ENCODE peak calls at places on chromosomes 16 and 17, in eight cellular contexts. E is upper lobe of left lung, G is pancreas, A is GM12878, Q is heart right ventricle, H is left lung, U is right lobe of liver, J is IMR-90. N is an unnamed sample.

GRCh38 chr17:63445065-63445464 is 1.0 kb downstream of the CYB561 start:
- ATAC-seq in E (no peak), G (no peak), A (no peak), Q (no peak), H (no peak), U (no peak), J (no peak), N (no peak)

GRCh38 chr16:14180431-14181059 is 109.4 kb downstream of the MRTFB start:
- ATAC-seq in E (peak; percentile 24), G (no peak), A (no peak), Q (peak; percentile 68), H (peak; percentile 34), U (no peak), J (no peak), N (no peak)

GRCh38 chr17:82301916-82302497 is 15.4 kb downstream of the CD7 start:
- ATAC-seq in E (no peak), G (no peak), A (peak; percentile 52), Q (no peak), H (no peak), U (no peak), J (no peak), N (no peak)

GRCh38 chr16:80606221-80606766 is 65.5 kb downstream of the DYNLRB2 start:
- ATAC-seq in E (no peak), G (no peak), A (no peak), Q (no peak), H (no peak), U (no peak), J (no peak), N (no peak)

GRCh38 chr17:46046957-46047356 is 47.9 kb downstream of the STH start:
- ATAC-seq in E (no peak), G (peak; percentile 23), A (no peak), Q (no peak), H (no peak), U (peak; percentile 43), J (no peak), N (no peak)

GRCh38 chr17:45038771-45039634 is 12.4 kb downstream of the DCAKD start:
- ATAC-seq in E (no peak), G (peak; percentile 42), A (no peak), Q (peak; percentile 29), H (peak; percentile 44), U (no peak), J (peak; percentile 30), N (peak; percentile 82)

GRCh38 chr16:1941162-1941923 is 1.7 kb downstream of the MSRB1 start:
- ATAC-seq in E (no peak), G (peak; percentile 40), A (no peak), Q (no peak), H (no peak), U (peak; percentile 27), J (no peak), N (no peak)

GRCh38 chr17:28747046-28747691 is 3.4 kb downstream of the TRAF4 start:
- ATAC-seq in E (no peak), G (peak; percentile 38), A (no peak), Q (no peak), H (peak; percentile 22), U (no peak), J (no peak), N (no peak)

GRCh38 chr17:71655542-71655941 is 465.3 kb upstream of the SOX9 start:
- ATAC-seq in E (no peak), G (no peak), A (no peak), Q (no peak), H (no peak), U (no peak), J (no peak), N (no peak)

GRCh38 chr16:728890-729744 is 2.2 kb downstream of the HAGHL start:
- ATAC-seq in E (no peak), G (no peak), A (no peak), Q (no peak), H (no peak), U (no peak), J (no peak), N (no peak)

DNA sequence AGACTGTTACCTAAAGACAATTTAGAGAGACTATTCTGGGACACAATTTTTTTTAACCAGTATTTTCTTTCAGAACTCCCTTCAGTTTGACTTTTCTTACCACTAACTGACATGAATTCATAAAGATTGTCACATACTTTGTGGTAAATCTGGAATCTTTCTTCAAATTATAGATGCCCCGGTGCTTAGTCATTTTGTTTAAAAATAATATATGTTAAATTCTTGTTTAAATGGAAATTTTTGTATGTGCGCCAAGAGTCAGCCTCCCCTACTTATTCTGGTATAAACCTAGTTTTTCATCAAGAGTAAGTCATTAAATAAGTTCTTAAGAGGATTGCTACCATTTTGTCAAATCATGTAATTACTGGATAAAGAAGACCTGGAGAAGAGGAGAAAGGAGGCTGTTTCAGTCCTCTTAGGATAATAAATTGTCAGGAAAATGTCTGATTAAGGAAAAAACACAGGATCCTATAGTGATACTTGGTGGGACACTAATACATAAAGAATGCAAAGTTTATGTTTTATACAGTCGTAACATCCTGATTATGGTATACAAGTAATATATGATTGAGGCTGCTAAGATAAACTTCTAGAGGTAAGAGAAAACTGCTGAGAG is 424.4 kb downstream of the PMP22 start:
- ATAC-seq in E (no peak), G (no peak), A (no peak), Q (no peak), H (no peak), U (no peak), J (peak; percentile 73), N (no peak)
- H3K27ac ChIP-seq in E (no peak overlapping the region), G (no peak overlapping the region), A (no peak overlapping the region), Q (no peak overlapping the region), H (no peak overlapping the region), U (no peak overlapping the region), J (peak overlapping the region; percentile 98), N (no peak overlapping the region)

GRCh38 chr17:9984768-9985167 is 79.7 kb upstream of the RCVRN start:
- ATAC-seq in E (no peak), G (no peak), A (no peak), Q (no peak), H (no peak), U (no peak), J (no peak), N (no peak)

GRCh38 chr17:9985622-9986021 is 80.6 kb upstream of the RCVRN start:
- ATAC-seq in E (no peak), G (no peak), A (no peak), Q (no peak), H (no peak), U (no peak), J (no peak), N (no peak)

GRCh38 chr17:9979463-9979995 is 74.5 kb upstream of the RCVRN start:
- ATAC-seq in E (no peak), G (no peak), A (no peak), Q (no peak), H (no peak), U (no peak), J (peak; percentile 45), N (no peak)

GRCh38 chr17:9982159-9982558 is 77.1 kb upstream of the RCVRN start:
- ATAC-seq in E (no peak), G (peak; percentile 38), A (peak; percentile 52), Q (no peak), H (no peak), U (no peak), J (no peak), N (no peak)

GRCh38 chr17:9981344-9981915 is 76.4 kb upstream of the RCVRN start:
- ATAC-seq in E (no peak), G (no peak), A (no peak), Q (no peak), H (no peak), U (no peak), J (no peak), N (no peak)
- H3K4me1 ChIP-seq in E (no peaks in the 10 kb centered on the region), G (no peaks in the 10 kb centered on the region), A (peaks cover 3% of the 10 kb centered on the region), Q (peaks cover 11% of the 10 kb centered on the region), H (peaks cover 19% of the 10 kb centered on the region), U (no peaks in the 10 kb centered on the region), J (no peaks in the 10 kb centered on the region), N (peaks cover 5% of the 10 kb centered on the region)

GRCh38 chr17:65191805-65192740 is 54.9 kb downstream of the RGS9 start:
- ATAC-seq in E (no peak), G (no peak), A (no peak), Q (no peak), H (no peak), U (no peak), J (peak; percentile 52), N (no peak)

GRCh38 chr17:65195716-65196115 is 58.5 kb downstream of the RGS9 start:
- ATAC-seq in E (no peak), G (no peak), A (no peak), Q (no peak), H (no peak), U (no peak), J (no peak), N (no peak)

GRCh38 chr17:65196617-65197016 is 59.4 kb downstream of the RGS9 start:
- ATAC-seq in E (no peak), G (no peak), A (no peak), Q (no peak), H (no peak), U (no peak), J (no peak), N (no peak)

GRCh38 chr17:65193305-65194293 is 56.4 kb downstream of the RGS9 start:
- ATAC-seq in E (no peak), G (no peak), A (no peak), Q (no peak), H (no peak), U (peak; percentile 55), J (no peak), N (no peak)

DNA sequence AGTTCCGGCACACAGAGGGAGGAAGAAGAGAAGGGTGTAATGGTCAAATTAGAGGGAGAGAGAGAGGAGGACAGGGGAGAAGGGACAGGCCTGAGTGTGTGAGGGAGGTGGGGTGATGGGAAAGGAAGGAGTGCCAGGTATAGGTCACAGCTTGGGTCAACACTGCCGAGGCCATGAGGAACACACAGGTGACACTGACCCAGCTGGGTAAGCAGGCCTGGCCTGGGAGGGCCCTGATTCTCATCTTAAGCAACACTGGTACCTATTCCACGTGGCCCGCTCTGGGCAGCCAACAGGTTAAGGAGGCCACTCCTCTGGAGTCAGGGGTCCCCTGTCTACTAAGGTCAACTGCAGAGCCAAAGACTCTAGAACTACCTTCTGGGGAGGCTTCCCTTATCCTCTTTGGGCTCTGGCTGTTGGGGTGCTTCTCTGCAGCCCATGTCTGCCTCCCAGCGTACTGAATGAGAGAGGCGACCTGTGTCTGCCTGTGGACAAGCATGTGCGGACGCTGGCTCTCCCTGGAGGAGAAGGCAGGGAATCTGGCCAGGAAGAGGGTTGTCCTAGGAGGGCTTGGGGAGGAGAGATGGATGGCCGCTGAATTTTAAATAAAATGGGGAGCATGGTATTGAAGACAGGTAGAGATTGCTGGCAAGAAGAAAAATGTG is 57.6 kb downstream of the RGS9 start:
- ATAC-seq in E (no peak), G (peak; percentile 31), A (no peak), Q (no peak), H (no peak), U (peak; percentile 65), J (peak; percentile 13), N (no peak)
- TF ChIP-seq CTCF in E (no peak), G (no peak), A (no peak), Q (no peak), H (no peak), U (no peak), J (no peak), N (no peak)

GRCh38 chr16:47694543-47694942 is 233.4 kb downstream of the PHKB start:
- ATAC-seq in E (no peak), G (no peak), A (peak; percentile 32), Q (no peak), H (no peak), U (no peak), J (no peak), N (no peak)

GRCh38 chr16:47695746-47696145 is 234.6 kb downstream of the PHKB start:
- ATAC-seq in E (no peak), G (no peak), A (no peak), Q (no peak), H (no peak), U (no peak), J (no peak), N (no peak)

GRCh38 chr16:47699090-47699489 is 238.0 kb downstream of the PHKB start:
- ATAC-seq in E (no peak), G (no peak), A (no peak), Q (no peak), H (peak; percentile 32), U (no peak), J (no peak), N (no peak)

GRCh38 chr16:47697826-47698225 is 236.7 kb downstream of the PHKB start:
- ATAC-seq in E (no peak), G (no peak), A (no peak), Q (no peak), H (no peak), U (no peak), J (no peak), N (no peak)
- H3K27ac ChIP-seq in E (no peak overlapping the region), G (no peak overlapping the region), A (no peak overlapping the region), Q (no peak overlapping the region), H (no peak overlapping the region), U (no peak overlapping the region), J (no peak overlapping the region), N (no peak overlapping the region)